ENCODE peak calls at places on chromosomes 13 and 19, in four cellular contexts. Q is lower leg skin; A is activated CD8-positive, alpha-beta memory T cell treated with anti-CD3 and anti-CD28 coated beads for 1 hour; L is NCI-H2081. G is an unnamed sample.

GRCh38 chr13:63085851-63086250 is 1670.2 kb upstream of the PCDH20 start:
- DNase-seq in Q (no peak), L (no peak), A (no peak), G (no peak)

GRCh38 chr19:40219721-40220276 is 1.6 kb upstream of the TTC9B start:
- DNase-seq in L (no peak), Q (no peak), A (no peak), G (peak)

GRCh38 chr13:97185291-97185690 is 36.8 kb upstream of the MBNL2 start:
- DNase-seq in A (no peak), L (no peak), Q (no peak), G (peak)

GRCh38 chr13:43961909-43962308 is 82.2 kb downstream of the LACC1 start:
- DNase-seq in A (no peak), Q (no peak), L (no peak), G (no peak)

GRCh38 chr13:110182461-110182860 is 124.5 kb downstream of the COL4A1 start:
- DNase-seq in A (no peak), Q (no peak), L (no peak), G (no peak)

GRCh38 chr19:44107751-44108150 is 5.4 kb upstream of the ZNF225 start:
- DNase-seq in A (no peak), L (no peak), Q (no peak), G (no peak)

GRCh38 chr19:55255618-55256423 is 3.0 kb downstream of the PPP6R1 start:
- DNase-seq in L (peak), A (no peak), Q (no peak), G (no peak)

GRCh38 chr19:1979017-1979416 is 36.5 kb downstream of the BTBD2 start:
- DNase-seq in A (no peak), Q (no peak), L (no peak), G (no peak)

GRCh38 chr19:17234911-17235617 is 9.0 kb downstream of the OCEL1 start:
- DNase-seq in A (no peak), L (peak), Q (no peak), G (peak)

GRCh38 chr13:98853791-98854191 is 101.3 kb upstream of the SLC15A1 start:
- DNase-seq in A (no peak), Q (no peak), L (no peak), G (no peak)

GRCh38 chr19:33130433-33130832 is 1.5 kb upstream of the WDR88 start:
- DNase-seq in Q (no peak), A (no peak), L (no peak), G (no peak)

GRCh38 chr19:46954502-46955004 is 65.1 kb upstream of the NPAS1 start:
- DNase-seq in L (no peak), Q (no peak), A (no peak), G (no peak)

GRCh38 chr13:110305949-110306339 is 1.0 kb downstream of the COL4A1 start:
- DNase-seq in A (no peak), L (no peak), Q (no peak), G (no peak)

GRCh38 chr13:32829676-32830091 is 186.5 kb upstream of the KL start:
- DNase-seq in A (no peak), Q (no peak), L (no peak), G (peak)

GRCh38 chr19:926595-927043 is 784 bp downstream of the ARID3A start:
- DNase-seq in Q (no peak), A (no peak), L (peak), G (no peak)

GRCh38 chr19:11233073-11233472 is 6.3 kb upstream of the ANGPTL8 start:
- DNase-seq in Q (no peak), L (no peak), A (no peak), G (no peak)

GRCh38 chr13:79711631-79712030 is 230.7 kb downstream of the NDFIP2 start:
- DNase-seq in L (no peak), Q (peak), A (no peak), G (no peak)

GRCh38 chr13:76027131-76027530 is 391.0 kb downstream of the LMO7 start:
- DNase-seq in A (no peak), L (no peak), Q (no peak), G (no peak)

GRCh38 chr19:49114630-49115363 is 627 bp downstream of the LIN7B start:
- DNase-seq in L (no peak), Q (peak), A (no peak), G (peak)

GRCh38 chr19:34733266-34733825 is 697 bp upstream of the ZNF181 start:
- DNase-seq in L (no peak), A (no peak), Q (peak), G (no peak)

GRCh38 chr19:43674630-43674982 is 4.6 kb upstream of the PLAUR start:
- DNase-seq in L (no peak), A (no peak), Q (no peak), G (peak)

GRCh38 chr13:47672982-47673670 is 327.9 kb downstream of the SUCLA2 start:
- DNase-seq in L (no peak), A (no peak), Q (no peak), G (no peak)

GRCh38 chr13:27170521-27171243 is 929 bp downstream of the USP12 start:
- DNase-seq in L (peak), Q (no peak), A (no peak), G (peak)

GRCh38 chr13:81726037-81726726 is 1385.3 kb upstream of the SPRY2 start:
- DNase-seq in L (no peak), Q (no peak), A (no peak), G (no peak)

GRCh38 chr19:39052243-39052746 is 19.9 kb upstream of the FBXO27 start:
- DNase-seq in Q (peak), L (peak), A (peak), G (peak)

GRCh38 chr19:29590278-29590677 is 15.8 kb upstream of the POP4 start:
- DNase-seq in A (no peak), Q (no peak), L (no peak), G (no peak)

GRCh38 chr13:33610471-33611015 is 207.4 kb upstream of the RFC3 start:
- DNase-seq in A (no peak), L (peak), Q (no peak), G (no peak)

GRCh38 chr19:56751078-56751489 is 79.5 kb upstream of the ZNF835 start:
- DNase-seq in L (no peak), Q (no peak), A (no peak), G (no peak)

GRCh38 chr13:48126944-48127814 is 32.3 kb upstream of the MED4 start:
- DNase-seq in Q (peak), A (no peak), L (peak), G (peak)

GRCh38 chr13:95502216-95502615 is 50.3 kb upstream of the CLDN10 start:
- DNase-seq in L (no peak), Q (no peak), A (no peak), G (no peak)

GRCh38 chr13:40146586-40147240 is 491.3 kb downstream of the COG6 start:
- DNase-seq in A (no peak), Q (no peak), L (no peak), G (no peak)

GRCh38 chr19:33675501-33676124 is 53.9 kb downstream of the CHST8 start:
- DNase-seq in A (no peak), Q (no peak), L (no peak), G (no peak)

GRCh38 chr13:44437356-44438233 is 64.0 kb downstream of the SERP2 start:
- DNase-seq in L (peak), Q (no peak), A (no peak), G (peak)